ENCODE peak calls at places on chromosomes 12 and 14, in eight cellular contexts. One of them, this sample, is unnamed.

GRCh38 chr14:51244591-51244990 is 4.5 kb downstream of the TMX1 start:
- DNase-seq in GM23338: no peak
- DNase-seq in sigmoid colon: no peak
- DNase-seq in stomach: no peak
- DNase-seq in SK-N-SH: no peak
- DNase-seq in breast epithelium: no peak
- DNase-seq in prostate gland: no peak
- DNase-seq in upper lobe of left lung: no peak
- DNase-seq in this sample: no peak

GRCh38 chr14:69535230-69535848 is 39.3 kb downstream of the CCDC177 start:
- DNase-seq in GM23338: peak; percentile 89
- DNase-seq in sigmoid colon: no peak
- DNase-seq in stomach: peak; percentile 37
- DNase-seq in SK-N-SH: peak; percentile 84
- DNase-seq in breast epithelium: no peak
- DNase-seq in prostate gland: peak; percentile 21
- DNase-seq in upper lobe of left lung: peak; percentile 43
- DNase-seq in this sample: no peak

GRCh38 chr12:46830731-46831334 is 5.0 kb upstream of the SLC38A4 start:
- DNase-seq in GM23338: peak; percentile 65
- DNase-seq in sigmoid colon: no peak
- DNase-seq in stomach: no peak
- DNase-seq in SK-N-SH: no peak
- DNase-seq in breast epithelium: no peak
- DNase-seq in prostate gland: peak; percentile 6
- DNase-seq in upper lobe of left lung: no peak
- DNase-seq in this sample: no peak

GRCh38 chr12:9634177-9634803 is 26.6 kb upstream of the KLRB1 start:
- DNase-seq in GM23338: peak; percentile 76
- DNase-seq in sigmoid colon: no peak
- DNase-seq in stomach: peak; percentile 69
- DNase-seq in SK-N-SH: peak; percentile 35
- DNase-seq in breast epithelium: peak; percentile 47
- DNase-seq in prostate gland: peak; percentile 60
- DNase-seq in upper lobe of left lung: peak; percentile 69
- DNase-seq in this sample: no peak

GRCh38 chr14:74868739-74869138 is 7.2 kb downstream of the PROX2 start:
- DNase-seq in GM23338: no peak
- DNase-seq in sigmoid colon: no peak
- DNase-seq in stomach: no peak
- DNase-seq in SK-N-SH: no peak
- DNase-seq in breast epithelium: no peak
- DNase-seq in prostate gland: no peak
- DNase-seq in upper lobe of left lung: no peak
- DNase-seq in this sample: no peak

GRCh38 chr14:69917287-69917686 is 38.1 kb downstream of the SMOC1 start:
- DNase-seq in GM23338: no peak
- DNase-seq in sigmoid colon: no peak
- DNase-seq in stomach: no peak
- DNase-seq in SK-N-SH: no peak
- DNase-seq in breast epithelium: no peak
- DNase-seq in prostate gland: no peak
- DNase-seq in upper lobe of left lung: no peak
- DNase-seq in this sample: no peak

GRCh38 chr12:123713398-123714301 is 1.5 kb downstream of the ATP6V0A2 start:
- DNase-seq in GM23338: no peak
- DNase-seq in sigmoid colon: no peak
- DNase-seq in stomach: peak; percentile 37
- DNase-seq in SK-N-SH: peak; percentile 27
- DNase-seq in breast epithelium: peak; percentile 14
- DNase-seq in prostate gland: no peak
- DNase-seq in upper lobe of left lung: peak; percentile 40
- DNase-seq in this sample: no peak

GRCh38 chr14:89861630-89862029 is 92.9 kb downstream of the EFCAB11 start:
- DNase-seq in GM23338: no peak
- DNase-seq in sigmoid colon: no peak
- DNase-seq in stomach: no peak
- DNase-seq in SK-N-SH: no peak
- DNase-seq in breast epithelium: no peak
- DNase-seq in prostate gland: no peak
- DNase-seq in upper lobe of left lung: no peak
- DNase-seq in this sample: no peak

GRCh38 chr14:101347893-101348777 is 213.2 kb upstream of the DIO3 start:
- DNase-seq in GM23338: no peak
- DNase-seq in sigmoid colon: no peak
- DNase-seq in stomach: peak; percentile 11
- DNase-seq in SK-N-SH: no peak
- DNase-seq in breast epithelium: no peak
- DNase-seq in prostate gland: no peak
- DNase-seq in upper lobe of left lung: no peak
- DNase-seq in this sample: peak; percentile 77

GRCh38 chr12:116368196-116369194 is 91.0 kb upstream of the MED13L start:
- DNase-seq in GM23338: no peak
- DNase-seq in sigmoid colon: no peak
- DNase-seq in stomach: peak; percentile 89
- DNase-seq in SK-N-SH: no peak
- DNase-seq in breast epithelium: no peak
- DNase-seq in prostate gland: no peak
- DNase-seq in upper lobe of left lung: peak; percentile 80
- DNase-seq in this sample: no peak

GRCh38 chr14:99758121-99758871 is 34.9 kb upstream of the EML1 start:
- DNase-seq in GM23338: peak; percentile 74
- DNase-seq in sigmoid colon: peak; percentile 72
- DNase-seq in stomach: no peak
- DNase-seq in SK-N-SH: no peak
- DNase-seq in breast epithelium: no peak
- DNase-seq in prostate gland: no peak
- DNase-seq in upper lobe of left lung: no peak
- DNase-seq in this sample: no peak
- H3K27ac ChIP-seq in GM23338: no peak overlapping the region
- H3K27ac ChIP-seq in sigmoid colon: peak overlapping the region; percentile 79
- H3K27ac ChIP-seq in stomach: no peak overlapping the region
- H3K27ac ChIP-seq in SK-N-SH: no peak overlapping the region
- H3K27ac ChIP-seq in breast epithelium: no peak overlapping the region
- H3K27ac ChIP-seq in prostate gland: no peak overlapping the region
- H3K27ac ChIP-seq in upper lobe of left lung: no peak overlapping the region
- H3K27ac ChIP-seq in this sample: peak overlapping the region; percentile 89

GRCh38 chr12:121812320-121812871 is 8.6 kb downstream of the SETD1B start:
- DNase-seq in GM23338: peak; percentile 89
- DNase-seq in sigmoid colon: peak; percentile 89
- DNase-seq in stomach: peak; percentile 87
- DNase-seq in SK-N-SH: peak; percentile 95
- DNase-seq in breast epithelium: no peak
- DNase-seq in prostate gland: peak; percentile 63
- DNase-seq in upper lobe of left lung: peak; percentile 78
- DNase-seq in this sample: no peak
- TF ChIP-seq POLR2AphosphoS5 in GM23338: peak; percentile 77
- TF ChIP-seq POLR2AphosphoS5 in sigmoid colon: no peak
- TF ChIP-seq POLR2AphosphoS5 in stomach: peak; percentile 10
- TF ChIP-seq POLR2AphosphoS5 in SK-N-SH: no peak
- TF ChIP-seq POLR2AphosphoS5 in breast epithelium: no peak
- TF ChIP-seq POLR2AphosphoS5 in prostate gland: peak; percentile 62
- TF ChIP-seq POLR2AphosphoS5 in upper lobe of left lung: no peak
- TF ChIP-seq POLR2AphosphoS5 in this sample: peak; percentile 50

DNA sequence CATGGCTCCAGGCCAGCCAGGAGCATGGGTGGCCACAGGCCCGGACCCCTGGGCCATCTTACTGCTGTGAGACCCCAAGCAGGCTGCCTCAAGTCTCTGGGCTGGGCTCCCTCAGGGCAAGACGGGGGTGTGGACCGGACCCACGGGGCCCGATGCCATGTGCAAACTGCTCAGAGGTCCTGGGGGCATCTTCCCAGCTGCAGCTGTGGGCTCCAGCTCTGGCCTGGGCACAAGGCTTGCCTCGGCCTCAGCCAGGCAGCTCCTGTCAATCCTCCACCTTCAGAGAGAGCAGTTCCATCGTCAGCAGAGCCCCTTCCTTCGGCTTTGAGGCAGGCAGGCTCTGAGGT is 12.4 kb upstream of the GPR132 start:
- DNase-seq in GM23338: no peak
- DNase-seq in sigmoid colon: no peak
- DNase-seq in stomach: no peak
- DNase-seq in SK-N-SH: no peak
- DNase-seq in breast epithelium: no peak
- DNase-seq in prostate gland: no peak
- DNase-seq in upper lobe of left lung: no peak
- DNase-seq in this sample: no peak
- H3K4me1 ChIP-seq in GM23338: peaks cover 4% of the 10 kb centered on the region
- H3K4me1 ChIP-seq in sigmoid colon: no peaks in the 10 kb centered on the region
- H3K4me1 ChIP-seq in stomach: peaks cover 10% of the 10 kb centered on the region
- H3K4me1 ChIP-seq in SK-N-SH: no peaks in the 10 kb centered on the region
- H3K4me1 ChIP-seq in breast epithelium: no peaks in the 10 kb centered on the region
- H3K4me1 ChIP-seq in prostate gland: no peaks in the 10 kb centered on the region
- H3K4me1 ChIP-seq in upper lobe of left lung: peaks cover 14% of the 10 kb centered on the region
- H3K4me1 ChIP-seq in this sample: peaks cover 26% of the 10 kb centered on the region

GRCh38 chr14:79580908-79581307 is 630.4 kb downstream of the DIO2 start:
- DNase-seq in GM23338: no peak
- DNase-seq in sigmoid colon: no peak
- DNase-seq in stomach: no peak
- DNase-seq in SK-N-SH: no peak
- DNase-seq in breast epithelium: no peak
- DNase-seq in prostate gland: no peak
- DNase-seq in upper lobe of left lung: no peak
- DNase-seq in this sample: no peak

GRCh38 chr14:79583738-79584405 is 627.4 kb downstream of the DIO2 start:
- DNase-seq in GM23338: no peak
- DNase-seq in sigmoid colon: no peak
- DNase-seq in stomach: no peak
- DNase-seq in SK-N-SH: no peak
- DNase-seq in breast epithelium: no peak
- DNase-seq in prostate gland: no peak
- DNase-seq in upper lobe of left lung: no peak
- DNase-seq in this sample: no peak

GRCh38 chr14:79584679-79585078 is 626.6 kb downstream of the DIO2 start:
- DNase-seq in GM23338: no peak
- DNase-seq in sigmoid colon: no peak
- DNase-seq in stomach: no peak
- DNase-seq in SK-N-SH: no peak
- DNase-seq in breast epithelium: no peak
- DNase-seq in prostate gland: no peak
- DNase-seq in upper lobe of left lung: no peak
- DNase-seq in this sample: no peak

GRCh38 chr14:79580414-79580813 is 630.9 kb downstream of the DIO2 start:
- DNase-seq in GM23338: no peak
- DNase-seq in sigmoid colon: no peak
- DNase-seq in stomach: no peak
- DNase-seq in SK-N-SH: no peak
- DNase-seq in breast epithelium: no peak
- DNase-seq in prostate gland: no peak
- DNase-seq in upper lobe of left lung: no peak
- DNase-seq in this sample: no peak

GRCh38 chr14:79581912-79582576 is 629.3 kb downstream of the DIO2 start:
- DNase-seq in GM23338: no peak
- DNase-seq in sigmoid colon: no peak
- DNase-seq in stomach: no peak
- DNase-seq in SK-N-SH: no peak
- DNase-seq in breast epithelium: no peak
- DNase-seq in prostate gland: no peak
- DNase-seq in upper lobe of left lung: no peak
- DNase-seq in this sample: no peak
- H3K27ac ChIP-seq in GM23338: no peak overlapping the region
- H3K27ac ChIP-seq in sigmoid colon: no peak overlapping the region
- H3K27ac ChIP-seq in stomach: no peak overlapping the region
- H3K27ac ChIP-seq in SK-N-SH: no peak overlapping the region
- H3K27ac ChIP-seq in breast epithelium: no peak overlapping the region
- H3K27ac ChIP-seq in prostate gland: no peak overlapping the region
- H3K27ac ChIP-seq in upper lobe of left lung: no peak overlapping the region
- H3K27ac ChIP-seq in this sample: no peak overlapping the region

GRCh38 chr14:20403521-20403920 is 9.8 kb downstream of the TEP1 start:
- DNase-seq in GM23338: no peak
- DNase-seq in sigmoid colon: no peak
- DNase-seq in stomach: no peak
- DNase-seq in SK-N-SH: no peak
- DNase-seq in breast epithelium: no peak
- DNase-seq in prostate gland: no peak
- DNase-seq in upper lobe of left lung: no peak
- DNase-seq in this sample: no peak

GRCh38 chr14:20400589-20400964 is 12.7 kb downstream of the TEP1 start:
- DNase-seq in GM23338: no peak
- DNase-seq in sigmoid colon: no peak
- DNase-seq in stomach: no peak
- DNase-seq in SK-N-SH: no peak
- DNase-seq in breast epithelium: no peak
- DNase-seq in prostate gland: no peak
- DNase-seq in upper lobe of left lung: no peak
- DNase-seq in this sample: no peak

DNA sequence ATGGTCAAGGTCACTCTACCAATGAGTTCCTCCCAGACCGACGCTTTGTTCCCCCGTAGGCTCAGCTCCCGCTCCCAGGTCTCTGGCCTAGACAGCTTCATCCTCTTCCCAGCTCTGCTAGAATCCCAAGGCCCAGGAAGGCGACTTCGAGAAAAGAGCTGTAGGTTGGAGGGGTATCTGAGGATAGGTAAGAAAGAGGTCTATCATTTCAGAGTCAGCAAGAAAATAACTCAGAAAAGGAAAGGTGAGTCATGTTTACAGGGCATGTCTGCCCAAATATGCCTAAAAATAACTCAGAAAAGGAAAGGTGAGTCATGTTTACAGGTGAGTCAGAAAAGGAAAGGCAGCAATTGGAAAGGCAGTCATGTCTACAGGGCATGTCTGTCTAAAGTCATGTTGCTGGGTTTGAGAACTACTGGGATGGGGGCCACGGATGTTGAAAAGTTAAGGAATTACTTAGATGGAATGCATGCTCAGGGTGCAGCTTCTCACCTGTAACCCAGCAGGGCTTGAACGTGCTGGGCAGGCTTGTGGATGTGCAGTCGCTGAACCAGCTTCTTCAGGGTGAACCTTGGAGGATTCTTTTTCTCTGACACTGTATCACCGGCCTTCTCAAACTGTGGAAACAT is 12.2 kb downstream of the TEP1 start:
- DNase-seq in GM23338: no peak
- DNase-seq in sigmoid colon: no peak
- DNase-seq in stomach: no peak
- DNase-seq in SK-N-SH: no peak
- DNase-seq in breast epithelium: no peak
- DNase-seq in prostate gland: no peak
- DNase-seq in upper lobe of left lung: no peak
- DNase-seq in this sample: no peak
- TF ChIP-seq POLR2AphosphoS5 in GM23338: no peak
- TF ChIP-seq POLR2AphosphoS5 in sigmoid colon: no peak
- TF ChIP-seq POLR2AphosphoS5 in stomach: no peak
- TF ChIP-seq POLR2AphosphoS5 in SK-N-SH: no peak
- TF ChIP-seq POLR2AphosphoS5 in breast epithelium: no peak
- TF ChIP-seq POLR2AphosphoS5 in prostate gland: no peak
- TF ChIP-seq POLR2AphosphoS5 in upper lobe of left lung: no peak
- TF ChIP-seq POLR2AphosphoS5 in this sample: peak; percentile 34

DNA sequence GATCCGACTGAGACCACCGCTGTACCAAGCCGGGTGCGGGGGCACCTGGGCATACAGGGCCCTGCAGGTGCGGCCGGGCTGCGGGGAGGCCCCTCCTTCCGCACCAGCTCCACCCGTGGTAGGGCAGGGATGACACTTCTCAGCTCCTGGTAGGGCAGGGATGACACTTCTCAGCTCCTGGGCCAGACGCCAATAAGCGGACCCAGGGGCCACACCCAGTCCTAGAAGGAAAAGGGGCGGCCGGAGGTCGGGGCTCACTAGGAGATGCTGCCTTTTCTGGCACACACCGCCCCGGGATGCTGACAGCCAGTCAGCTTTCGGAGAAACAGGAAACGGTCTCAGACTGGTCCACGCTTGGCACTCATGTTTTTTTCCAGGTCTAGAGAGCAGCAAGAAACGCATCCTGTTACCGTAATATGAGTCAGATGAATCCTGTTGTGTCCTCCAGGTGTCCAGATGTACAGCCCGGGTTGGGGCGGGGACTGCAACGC is 34.8 kb downstream of the NFKBIA start:
- DNase-seq in GM23338: no peak
- DNase-seq in sigmoid colon: no peak
- DNase-seq in stomach: no peak
- DNase-seq in SK-N-SH: no peak
- DNase-seq in breast epithelium: no peak
- DNase-seq in prostate gland: peak; percentile 49
- DNase-seq in upper lobe of left lung: no peak
- DNase-seq in this sample: no peak
- H3K4me1 ChIP-seq in GM23338: peaks cover 10% of the 10 kb centered on the region
- H3K4me1 ChIP-seq in sigmoid colon: peaks cover 44% of the 10 kb centered on the region
- H3K4me1 ChIP-seq in stomach: peaks cover 34% of the 10 kb centered on the region
- H3K4me1 ChIP-seq in SK-N-SH: peaks cover 21% of the 10 kb centered on the region
- H3K4me1 ChIP-seq in breast epithelium: no peaks in the 10 kb centered on the region
- H3K4me1 ChIP-seq in prostate gland: no peaks in the 10 kb centered on the region
- H3K4me1 ChIP-seq in upper lobe of left lung: peaks cover 20% of the 10 kb centered on the region
- H3K4me1 ChIP-seq in this sample: peaks cover 48% of the 10 kb centered on the region

This sample was measured in vagina.